ENCODE peak calls at places on chromosome 5, in nine cellular contexts. S is ELR; H is foreskin fibroblast; K is activated naive CD8-positive, alpha-beta T cell treated with anti-CD3 and anti-CD28 coated beads, Interleukin-2, amount 50 U/mL, for 24 hours; A is Caki2; M is mucosa of gallbladder; T is lung microvascular endothelial cell; B is stimulated activated CD4-positive, alpha-beta T cell treated with anti-CD3 and anti-CD28 coated beads, Interleukin-1b, Interleukin-23, amount 100 ng/mL, for 24 hours; J is DMS153. R is an unnamed sample.
A peak's percentile ranks its signal among the peaks of the same experiment; 100 is the strongest.

GRCh38 chr5:45697211-45697610 is 1.0 kb upstream of the HCN1 start:
- DNase-seq in H (no peak), S (no peak), M (no peak), K (no peak), A (no peak), B (no peak), J (no peak), T (no peak), R (no peak)

GRCh38 chr5:1032011-1032410 is 23.4 kb downstream of the NKD2 start:
- DNase-seq in T (no peak), M (no peak), K (no peak), H (no peak), B (no peak), S (no peak), J (no peak), A (no peak), R (no peak)

GRCh38 chr5:126988021-126988569 is 42.3 kb downstream of the MARCHF3 start:
- DNase-seq in B (no peak), H (no peak), A (no peak), M (no peak), J (no peak), T (peak; percentile 71), S (no peak), K (peak; percentile 20), R (peak; percentile 91)

GRCh38 chr5:177553671-177554429 is 513 bp downstream of the FAM193B start:
- DNase-seq in B (no peak), K (peak; percentile 60), T (peak; percentile 30), S (peak; percentile 41), A (peak; percentile 21), J (no peak), H (no peak), M (peak; percentile 15), R (peak; percentile 37)

GRCh38 chr5:142772766-142773293 is 2.7 kb downstream of the ARHGAP26 start:
- DNase-seq in S (no peak), K (no peak), J (no peak), H (no peak), A (no peak), B (no peak), T (peak; percentile 72), M (no peak), R (no peak)

GRCh38 chr5:175195698-175196656 is 248.0 kb downstream of the DRD1 start:
- DNase-seq in S (no peak), T (no peak), H (no peak), J (no peak), B (no peak), M (no peak), A (no peak), K (no peak), R (no peak)

GRCh38 chr5:138138949-138139775 is at the start of gene NME5:
- DNase-seq in J (peak; percentile 20), T (peak; percentile 81), K (peak; percentile 7), A (no peak), B (no peak), M (peak; percentile 79), H (peak; percentile 23), S (peak; percentile 57), R (peak; percentile 64)

GRCh38 chr5:18003784-18004183 is 369.5 kb downstream of the TAF11L14 start:
- DNase-seq in M (no peak), T (no peak), B (no peak), H (no peak), A (no peak), J (no peak), S (no peak), K (no peak), R (no peak)

GRCh38 chr5:9468070-9468388 is 77.8 kb downstream of the SEMA5A start:
- DNase-seq in T (no peak), B (no peak), A (no peak), K (no peak), H (peak; percentile 94), J (no peak), S (peak; percentile 96), M (no peak), R (no peak)